ENCODE peak calls at places on chromosomes 16 and 17, in nine cellular contexts. M, G, Z, W, P, A, F, H and O are unnamed samples.

GRCh38 chr17:72270530-72270929 is 149.7 kb downstream of the SOX9 start:
- DNase-seq in M (no peak), H (peak; percentile 52), W (peak; percentile 63), A (peak; percentile 49), Z (no peak), P (peak; percentile 98), F (no peak), G (no peak), O (no peak)

GRCh38 chr17:67194134-67194533 is 50.9 kb downstream of the HELZ start:
- DNase-seq in F (no peak), W (no peak), A (no peak), P (no peak), H (no peak), M (no peak), G (no peak), Z (no peak), O (no peak)

GRCh38 chr17:27343972-27344607 is 50.2 kb downstream of the WSB1 start:
- DNase-seq in G (no peak), P (no peak), F (no peak), M (no peak), H (no peak), Z (no peak), A (no peak), W (no peak), O (no peak)

GRCh38 chr17:34703533-34703932 is 124.2 kb downstream of the TMEM132E start:
- DNase-seq in A (no peak), P (peak; percentile 48), Z (no peak), W (no peak), F (no peak), M (no peak), H (no peak), G (no peak), O (peak; percentile 50)

GRCh38 chr16:64880994-64881393 is 240.9 kb downstream of the CDH11 start:
- DNase-seq in H (no peak), M (no peak), W (no peak), Z (no peak), G (no peak), A (no peak), P (no peak), F (no peak), O (no peak)

GRCh38 chr16:66717112-66717675 is 20.7 kb upstream of the CMTM4 start:
- DNase-seq in W (no peak), F (no peak), Z (no peak), P (peak; percentile 47), G (no peak), A (peak; percentile 81), M (no peak), H (no peak), O (no peak)

GRCh38 chr16:88533945-88534641 is 36.1 kb upstream of the ZC3H18 start:
- DNase-seq in W (peak; percentile 48), G (no peak), F (peak; percentile 95), M (no peak), H (peak; percentile 66), Z (peak; percentile 78), A (peak; percentile 84), P (peak; percentile 64), O (peak; percentile 79)

GRCh38 chr17:3735515-3735914 is 11.8 kb downstream of the HASPIN start:
- DNase-seq in Z (no peak), G (no peak), A (no peak), H (no peak), M (no peak), W (no peak), P (no peak), F (no peak), O (no peak)

GRCh38 chr17:49494399-49494798 is 694 bp upstream of the NGFR start:
- DNase-seq in W (no peak), Z (no peak), P (no peak), F (no peak), H (no peak), G (no peak), A (no peak), M (no peak), O (no peak)

GRCh38 chr17:49496183-49496865 is 1.2 kb downstream of the NGFR start:
- DNase-seq in A (peak; percentile 92), G (no peak), P (peak; percentile 54), H (peak; percentile 83), M (peak; percentile 87), Z (peak; percentile 80), F (peak; percentile 95), W (peak; percentile 75), O (peak; percentile 56)

GRCh38 chr17:49496866-49497146 is 1.7 kb downstream of the NGFR start:
- DNase-seq in W (no peak), A (no peak), H (no peak), M (no peak), F (no peak), P (no peak), Z (no peak), G (no peak), O (no peak)

GRCh38 chr17:49495842-49496182 is 719 bp downstream of the NGFR start:
- DNase-seq in A (no peak), H (no peak), P (no peak), G (no peak), F (no peak), Z (no peak), W (no peak), M (no peak), O (no peak)

GRCh38 chr17:49494937-49495841 is at the start of gene NGFR:
- DNase-seq in W (no peak), P (peak; percentile 40), A (peak; percentile 66), H (no peak), F (peak; percentile 87), M (no peak), G (no peak), Z (peak; percentile 29), O (peak; percentile 70)
- TF ChIP-seq CTCF in W (no peak), P (peak; percentile 27), A (no peak), H (no peak), F (no peak), M (no peak), G (no peak), Z (no peak), O (peak; percentile 23)

DNA sequence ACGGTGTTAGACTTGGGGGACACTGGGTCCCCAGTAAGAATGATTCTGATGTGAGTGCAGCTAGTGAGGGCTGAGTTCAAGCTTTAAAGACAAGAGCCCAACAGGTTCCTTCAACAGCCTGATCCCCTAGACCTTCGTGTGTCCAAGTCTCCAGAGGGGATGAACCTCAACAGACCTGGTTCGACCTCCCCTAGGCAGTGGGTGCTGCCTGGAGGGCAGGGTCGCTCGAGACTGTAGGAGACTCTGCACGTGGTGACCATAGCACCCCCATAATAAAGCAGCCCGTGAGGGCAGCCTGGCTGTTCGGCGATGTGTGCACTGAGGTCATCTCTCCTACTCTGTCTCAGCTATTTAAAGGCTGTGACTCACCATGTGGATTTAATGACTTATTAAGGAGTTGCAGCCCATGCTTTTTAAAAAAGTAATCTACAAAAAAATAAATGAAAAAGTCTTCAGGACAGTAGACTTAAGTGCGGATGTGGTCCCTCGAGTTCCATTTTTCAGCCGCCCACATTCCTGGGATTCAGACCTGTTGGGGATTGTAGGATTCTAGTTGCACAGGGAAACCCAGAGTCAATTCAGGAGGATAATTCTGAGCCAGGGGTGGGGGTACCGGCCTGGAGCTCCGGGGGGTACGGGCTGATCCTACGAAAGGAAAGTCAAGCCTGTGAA is 23.4 kb upstream of the METRNL start:
- DNase-seq in A (peak; percentile 37), H (peak; percentile 9), Z (no peak), G (no peak), M (no peak), P (peak; percentile 90), W (no peak), F (peak; percentile 53), O (peak; percentile 44)
- H3K27ac ChIP-seq in A (no peak overlapping the region), H (peak overlapping the region; percentile 64), Z (no peak overlapping the region), G (no peak overlapping the region), M (no peak overlapping the region), P (peak overlapping the region; percentile 64), W (peak overlapping the region; percentile 50), F (no peak overlapping the region), O (peak overlapping the region; percentile 16)

GRCh38 chr16:80989801-80990200 is 16.9 kb downstream of the CMC2 start:
- DNase-seq in G (no peak), Z (no peak), M (no peak), P (peak; percentile 11), A (no peak), F (no peak), H (no peak), W (no peak), O (no peak)

GRCh38 chr16:80985611-80986010 is 21.1 kb downstream of the CMC2 start:
- DNase-seq in G (no peak), H (no peak), F (no peak), A (no peak), Z (no peak), P (no peak), W (no peak), M (no peak), O (no peak)

GRCh38 chr16:80984124-80984892 is 22.4 kb downstream of the CMC2 start:
- DNase-seq in A (no peak), P (no peak), H (no peak), W (no peak), F (no peak), M (no peak), G (no peak), Z (no peak), O (no peak)

GRCh38 chr16:80988756-80989155 is 17.9 kb downstream of the CMC2 start:
- DNase-seq in G (no peak), P (no peak), F (no peak), Z (no peak), H (no peak), M (no peak), A (no peak), W (no peak), O (no peak)

DNA sequence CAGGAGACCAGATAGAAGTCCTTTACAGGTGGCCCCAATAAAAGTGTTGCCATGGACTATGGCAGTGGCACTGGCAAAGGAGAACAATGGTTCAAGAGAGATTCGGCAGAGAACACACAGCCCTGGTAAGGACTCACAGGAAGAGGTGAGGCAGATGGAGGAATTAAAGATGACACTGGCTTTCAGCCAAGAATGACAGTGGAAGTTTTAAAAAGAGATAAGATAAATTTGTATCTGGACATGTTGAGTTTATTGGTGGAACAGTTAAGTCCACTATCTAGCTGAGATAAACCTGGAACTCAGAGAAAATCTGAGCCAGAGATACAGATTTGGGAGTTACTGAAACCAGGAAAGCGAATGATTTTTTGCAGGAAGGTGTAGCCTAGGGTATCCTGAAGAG is 20.1 kb downstream of the CMC2 start:
- DNase-seq in G (no peak), Z (no peak), P (no peak), W (no peak), F (no peak), H (no peak), A (no peak), M (no peak), O (no peak)
- TF ChIP-seq CTCF in G (no peak), Z (no peak), P (no peak), W (no peak), F (no peak), H (no peak), A (no peak), M (no peak), O (no peak)

DNA sequence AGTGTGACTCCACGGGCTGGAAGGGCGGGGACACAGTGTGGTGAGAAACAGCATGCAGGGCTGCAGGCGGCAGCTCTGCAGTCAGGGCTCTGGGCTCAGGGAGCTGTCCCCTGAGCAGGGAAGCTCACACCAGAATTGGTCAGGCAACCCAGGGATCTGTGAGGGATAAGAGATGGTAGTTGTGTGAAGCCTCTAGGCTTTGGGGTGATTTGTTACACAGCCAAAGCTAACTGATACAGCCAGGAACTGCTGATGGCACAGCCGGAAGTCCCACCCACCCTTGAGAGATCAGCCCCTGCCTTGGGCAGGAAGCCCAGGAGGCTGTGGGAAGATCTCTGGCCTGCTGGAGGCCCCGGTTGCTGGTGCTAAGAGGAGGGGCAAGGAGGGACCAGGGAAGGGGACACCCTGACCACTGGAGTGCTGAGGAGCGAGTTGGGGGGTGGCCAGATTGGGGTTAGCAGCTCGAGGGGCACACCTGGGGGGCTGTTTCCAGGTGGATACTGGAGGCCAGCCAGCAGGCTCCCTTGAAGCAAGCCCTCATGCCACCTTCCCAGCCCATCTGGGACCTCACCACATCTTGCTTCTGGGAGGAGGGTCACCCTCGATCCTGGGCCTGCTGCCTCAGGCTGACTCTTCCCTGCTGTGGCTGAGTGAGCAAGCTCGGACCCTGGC is 25.2 kb downstream of the NPTX1 start:
- DNase-seq in F (no peak), M (no peak), H (no peak), A (no peak), W (no peak), Z (no peak), G (no peak), P (no peak), O (no peak)
- H3K27ac ChIP-seq in F (no peak overlapping the region), M (no peak overlapping the region), H (no peak overlapping the region), A (no peak overlapping the region), W (no peak overlapping the region), Z (no peak overlapping the region), G (no peak overlapping the region), P (no peak overlapping the region), O (no peak overlapping the region)